ENCODE peak calls at places on chromosomes 12 and 14, in seven cellular contexts. R is NCI-H1105, Z is EL, D is SW 1271, F is stomach, K is neuronal stem cell, Q is NCI-H2081. W is an unnamed sample.

GRCh38 chr14:99682809-99683618 is 1.1 kb upstream of the CYP46A1 start:
- DNase-seq in Q (peak; percentile 77), F (peak; percentile 84), R (peak; percentile 67), Z (peak; percentile 71), D (peak; percentile 27), K (peak; percentile 83), W (peak; percentile 96)

GRCh38 chr12:110732572-110732971 is 10.1 kb downstream of the PPP1CC start:
- DNase-seq in K (no peak), D (no peak), Q (no peak), F (no peak), Z (no peak), R (no peak), W (peak; percentile 20)

GRCh38 chr14:65101631-65102440 is 481 bp downstream of the MAX start:
- DNase-seq in Z (no peak), K (peak; percentile 24), D (no peak), F (peak; percentile 30), Q (no peak), R (no peak), W (peak; percentile 72)

GRCh38 chr12:3727877-3728632 is 24.9 kb downstream of the CRACR2A start:
- DNase-seq in D (no peak), R (no peak), Z (peak; percentile 26), Q (no peak), F (no peak), K (no peak), W (no peak)

GRCh38 chr12:6166808-6167207 is 33.4 kb upstream of the CD9 start:
- DNase-seq in R (no peak), D (no peak), K (no peak), Z (no peak), Q (no peak), F (no peak), W (no peak)

GRCh38 chr12:62581288-62582064 is 114.8 kb downstream of the MON2 start:
- DNase-seq in Q (peak; percentile 37), D (no peak), K (peak; percentile 43), F (no peak), Z (peak; percentile 55), R (no peak), W (peak; percentile 58)

GRCh38 chr12:107288414-107289125 is 195.2 kb upstream of the CRY1 start:
- DNase-seq in Z (no peak), F (no peak), Q (peak; percentile 12), K (no peak), R (no peak), D (no peak), W (no peak)

GRCh38 chr14:28102814-28103213 is 663.8 kb upstream of the FOXG1 start:
- DNase-seq in D (no peak), Z (no peak), F (no peak), R (no peak), Q (no peak), K (no peak), W (no peak)

GRCh38 chr12:99549651-99550050 is 97.9 kb upstream of the GARIN6 start:
- DNase-seq in R (no peak), F (no peak), Z (no peak), K (no peak), D (no peak), Q (no peak), W (no peak)

GRCh38 chr14:48456051-48456450 is 780.6 kb upstream of the MDGA2 start:
- DNase-seq in Q (no peak), K (no peak), R (no peak), F (no peak), D (no peak), Z (no peak), W (no peak)

GRCh38 chr14:90455100-90455571 is 58.3 kb downstream of the CALM1 start:
- DNase-seq in D (no peak), Z (no peak), F (no peak), R (no peak), Q (no peak), K (peak; percentile 18), W (no peak)

GRCh38 chr12:89770391-89770790 is 61.8 kb upstream of the ATP2B1 start:
- DNase-seq in R (no peak), K (no peak), D (no peak), F (no peak), Z (no peak), Q (no peak), W (no peak)

GRCh38 chr12:3920378-3921141 is 47.4 kb upstream of the PARP11 start:
- DNase-seq in Z (no peak), R (no peak), K (no peak), D (no peak), F (no peak), Q (no peak), W (no peak)

GRCh38 chr14:77076118-77076631 is 21.9 kb upstream of the CIPC start:
- DNase-seq in Q (no peak), K (peak; percentile 37), R (no peak), F (peak; percentile 58), D (no peak), Z (no peak), W (peak; percentile 84)

GRCh38 chr12:109763201-109763841 is 49.7 kb downstream of the FAM222A start:
- DNase-seq in K (no peak), R (no peak), D (no peak), Q (no peak), Z (peak; percentile 77), F (peak; percentile 30), W (peak; percentile 49)

GRCh38 chr12:127355061-127355820 is 911.7 kb upstream of the TMEM132C start:
- DNase-seq in D (no peak), Z (peak; percentile 23), K (no peak), Q (no peak), R (no peak), F (no peak), W (peak; percentile 83)

GRCh38 chr14:23443881-23444280 is 8.4 kb upstream of the MYH7 start:
- DNase-seq in Z (no peak), R (no peak), F (no peak), K (no peak), Q (no peak), D (no peak), W (no peak)

GRCh38 chr12:19916982-19917381 is 451.4 kb upstream of the PDE3A start:
- DNase-seq in K (no peak), Z (no peak), F (no peak), D (no peak), Q (peak; percentile 63), R (no peak), W (no peak)

GRCh38 chr12:75048763-75049162 is 160.9 kb downstream of the KCNC2 start:
- DNase-seq in K (no peak), F (no peak), Q (no peak), D (no peak), Z (no peak), R (peak; percentile 20), W (no peak)

GRCh38 chr12:92337128-92337527 is 191.5 kb upstream of the BTG1 start:
- DNase-seq in R (no peak), Q (peak; percentile 18), F (no peak), D (no peak), K (no peak), Z (no peak), W (no peak)

GRCh38 chr14:31159682-31160296 is 47.8 kb downstream of the HECTD1 start:
- DNase-seq in Q (no peak), F (no peak), Z (peak; percentile 71), R (no peak), D (no peak), K (no peak), W (no peak)

GRCh38 chr14:65255583-65256443 is 153.5 kb upstream of the MAX start:
- DNase-seq in R (peak; percentile 63), K (no peak), Z (no peak), F (peak; percentile 86), Q (no peak), D (no peak), W (peak; percentile 95)

GRCh38 chr12:22334696-22335290 is at the start of gene ST8SIA1:
- DNase-seq in R (peak; percentile 51), Q (peak; percentile 38), D (no peak), Z (peak; percentile 10), K (peak; percentile 54), F (peak; percentile 33), W (no peak)

GRCh38 chr12:254039-254438 is 8.6 kb downstream of the SLC6A13 start:
- DNase-seq in Q (no peak), K (no peak), D (no peak), R (no peak), F (no peak), Z (no peak), W (peak; percentile 73)

GRCh38 chr12:32080435-32080834 is 26.2 kb upstream of the BICD1 start:
- DNase-seq in F (no peak), K (no peak), D (no peak), Z (no peak), R (no peak), Q (no peak), W (peak; percentile 58)

GRCh38 chr12:43338848-43339526 is 213.0 kb downstream of the ADAMTS20 start:
- DNase-seq in K (peak; percentile 49), D (peak; percentile 12), Q (peak; percentile 73), F (no peak), R (peak; percentile 11), Z (peak; percentile 80), W (peak; percentile 82)

GRCh38 chr14:30559638-30560071 is 697 bp downstream of the G2E3 start:
- DNase-seq in K (peak; percentile 39), F (no peak), Q (peak; percentile 38), Z (peak; percentile 56), R (peak; percentile 26), D (no peak), W (peak; percentile 56)

GRCh38 chr12:111330800-111331752 is 37.8 kb downstream of the PHETA1 start:
- DNase-seq in Q (peak; percentile 48), D (peak; percentile 24), K (no peak), Z (peak; percentile 59), R (no peak), F (no peak), W (peak; percentile 75)